ENCODE peak calls at places on chromosomes 7 and 10, in five cellular contexts. A, G, X, Q and U are unnamed samples. For H3K36me3, the result is how much of the 10 kb centered on the place peaks cover.

GRCh38 chr7:143382791-143383641 is 1.9 kb downstream of the ZYX start:
- DNase-seq in A (no peak), G (no peak), X (no peak), Q (no peak), U (peak)

GRCh38 chr7:46786221-46786951 is 795.5 kb downstream of the TNS3 start:
- DNase-seq in A (no peak), G (peak), X (no peak), Q (no peak), U (no peak)

GRCh38 chr7:30253796-30254165 is 30.6 kb upstream of the ZNRF2 start:
- DNase-seq in A (no peak), G (no peak), X (no peak), Q (no peak), U (no peak)

GRCh38 chr10:4498763-4499251 is 327.2 kb upstream of the AKR1E2 start:
- DNase-seq in A (no peak), G (peak), X (no peak), Q (no peak), U (no peak)

GRCh38 chr10:69254877-69255276 is 23.4 kb upstream of the HK1 start:
- DNase-seq in A (no peak), G (no peak), X (no peak), Q (no peak), U (no peak)

GRCh38 chr10:77413231-77413630 is 224.4 kb downstream of the KCNMA1 start:
- DNase-seq in A (no peak), G (no peak), X (no peak), Q (no peak), U (no peak)

GRCh38 chr7:155669717-155670505 is 25.4 kb downstream of the RBM33 start:
- DNase-seq in A (no peak), G (peak), X (no peak), Q (no peak), U (no peak)

GRCh38 chr7:137919987-137920386 is 73.2 kb upstream of the DGKI start:
- DNase-seq in A (no peak), G (no peak), X (no peak), Q (no peak), U (no peak)

GRCh38 chr10:120365872-120366271 is 91.2 kb upstream of the PLPP4 start:
- DNase-seq in A (no peak), G (no peak), X (no peak), Q (no peak), U (no peak)

GRCh38 chr7:6290345-6290744 is 17.9 kb upstream of the CYTH3 start:
- DNase-seq in A (no peak), G (peak), X (no peak), Q (no peak), U (no peak)

GRCh38 chr10:51159841-51160240 is 85.6 kb downstream of the PRKG1 start:
- DNase-seq in A (no peak), G (peak), X (no peak), Q (no peak), U (no peak)

GRCh38 chr10:61993676-61994401 is 92.3 kb downstream of the ARID5B start:
- DNase-seq in A (no peak), G (no peak), X (no peak), Q (no peak), U (no peak)

GRCh38 chr10:97498076-97498840 is at the start of gene MMS19:
- DNase-seq in A (peak), G (peak), X (peak), Q (peak), U (peak)

GRCh38 chr10:57948796-57949195 is 318.9 kb downstream of the IPMK start:
- DNase-seq in A (no peak), G (no peak), X (no peak), Q (no peak), U (no peak)

GRCh38 chr7:44267719-44268413 is 57.5 kb downstream of the CAMK2B start:
- DNase-seq in A (no peak), G (no peak), X (no peak), Q (no peak), U (no peak)

GRCh38 chr10:21456160-21456559 is 69.3 kb downstream of the SKIDA1 start:
- DNase-seq in A (no peak), G (no peak), X (no peak), Q (no peak), U (no peak)

GRCh38 chr10:31075434-31075833 is 43.8 kb upstream of the ZNF438 start:
- DNase-seq in A (no peak), G (peak), X (no peak), Q (no peak), U (no peak)

GRCh38 chr7:117673839-117674238 is 194.0 kb downstream of the CFTR start:
- DNase-seq in A (no peak), G (peak), X (no peak), Q (no peak), U (no peak)

GRCh38 chr7:20095862-20096261 is 121.3 kb downstream of the MACC1 start:
- DNase-seq in A (no peak), G (no peak), X (no peak), Q (no peak), U (no peak)

GRCh38 chr10:43983856-43984271 is 335.2 kb upstream of the ZNF32 start:
- DNase-seq in A (no peak), G (no peak), X (no peak), Q (no peak), U (no peak)

GRCh38 chr10:67520924-67521520 is 175.0 kb downstream of the CTNNA3 start:
- DNase-seq in A (peak), G (peak), X (no peak), Q (peak), U (no peak)

GRCh38 chr7:137967143-137968018 is 34.5 kb downstream of the CREB3L2 start:
- DNase-seq in A (no peak), G (peak), X (no peak), Q (no peak), U (no peak)

GRCh38 chr10:125343118-125343752 is 182.9 kb upstream of the CTBP2 start:
- DNase-seq in A (no peak), G (peak), X (no peak), Q (peak), U (no peak)

GRCh38 chr7:155282671-155283070 is 15.0 kb upstream of the INSIG1 start:
- DNase-seq in A (no peak), G (no peak), X (peak), Q (no peak), U (no peak)

GRCh38 chr7:140509789-140510188 is 30.5 kb upstream of the MKRN1 start:
- DNase-seq in A (no peak), G (no peak), X (no peak), Q (no peak), U (no peak)

GRCh38 chr10:118166951-118167350 is 120.2 kb upstream of the RAB11FIP2 start:
- DNase-seq in A (no peak), G (no peak), X (no peak), Q (no peak), U (no peak)

GRCh38 chr10:127881262-127881661 is 11.5 kb downstream of the CLRN3 start:
- DNase-seq in A (no peak), G (no peak), X (peak), Q (no peak), U (no peak)

GRCh38 chr7:155291045-155291530 is 6.6 kb upstream of the INSIG1 start:
- DNase-seq in A (no peak), G (peak), X (no peak), Q (no peak), U (no peak)

GRCh38 chr10:96292971-96293909 is 11.0 kb upstream of the DNTT start:
- DNase-seq in A (no peak), G (peak), X (no peak), Q (no peak), U (no peak)

GRCh38 chr7:91883676-91884362 is 3.3 kb upstream of the MTERF1 start:
- DNase-seq in A (no peak), G (no peak), X (no peak), Q (no peak), U (no peak)

GRCh38 chr7:74032191-74032490 is 4.2 kb downstream of the ELN start:
- DNase-seq in A (peak), G (peak), X (no peak), Q (peak), U (peak)

GRCh38 chr7:2519119-2519930 is at the start of gene LFNG:
- DNase-seq in A (peak), G (peak), X (peak), Q (peak), U (peak)

GRCh38 chr10:114042895-114043531 is 653 bp upstream of the ADRB1 start:
- DNase-seq in A (no peak), G (peak), X (no peak), Q (peak), U (peak)
- H3K4me3 ChIP-seq in A (peak), G (no peak), X (peak), Q (peak), U (peak)

GRCh38 chr7:75967055-75967454 is 27.3 kb downstream of the TMEM120A start:
- DNase-seq in A (peak), G (no peak), X (no peak), Q (no peak), U (no peak)

GRCh38 chr7:75967573-75967997 is 26.8 kb downstream of the TMEM120A start:
- DNase-seq in A (peak), G (peak), X (no peak), Q (no peak), U (peak)

GRCh38 chr7:75968012-75968411 is 26.4 kb downstream of the TMEM120A start:
- DNase-seq in A (peak), G (no peak), X (no peak), Q (no peak), U (no peak)

GRCh38 chr7:75965617-75966016 is 28.8 kb downstream of the TMEM120A start:
- DNase-seq in A (no peak), G (no peak), X (no peak), Q (no peak), U (no peak)

GRCh38 chr7:75966209-75966961 is 28.0 kb downstream of the TMEM120A start:
- DNase-seq in A (peak), G (no peak), X (no peak), Q (peak), U (peak)
- TF ChIP-seq POLR2A in A (no peak), G (no peak), X (no peak), Q (no peak), U (no peak)

GRCh38 chr7:16604054-16604453 is 41.5 kb downstream of the ANKMY2 start:
- DNase-seq in A (no peak), G (no peak), X (no peak), Q (no peak), U (no peak)
- H3K36me3 ChIP-seq in A (under half), G (under half), X (under half), Q (under half), U (under half)

GRCh38 chr10:99660662-99661369 is 1.5 kb downstream of the ENTPD7 start:
- DNase-seq in A (no peak), G (peak), X (no peak), Q (no peak), U (no peak)

GRCh38 chr10:99659031-99659867 is at the start of gene ENTPD7:
- DNase-seq in A (peak), G (peak), X (peak), Q (peak), U (peak)

GRCh38 chr10:99658622-99659030 is 683 bp upstream of the ENTPD7 start:
- DNase-seq in A (peak), G (peak), X (peak), Q (peak), U (no peak)

GRCh38 chr10:99659868-99660366 is 608 bp downstream of the ENTPD7 start:
- DNase-seq in A (no peak), G (no peak), X (no peak), Q (peak), U (no peak)

DNA sequence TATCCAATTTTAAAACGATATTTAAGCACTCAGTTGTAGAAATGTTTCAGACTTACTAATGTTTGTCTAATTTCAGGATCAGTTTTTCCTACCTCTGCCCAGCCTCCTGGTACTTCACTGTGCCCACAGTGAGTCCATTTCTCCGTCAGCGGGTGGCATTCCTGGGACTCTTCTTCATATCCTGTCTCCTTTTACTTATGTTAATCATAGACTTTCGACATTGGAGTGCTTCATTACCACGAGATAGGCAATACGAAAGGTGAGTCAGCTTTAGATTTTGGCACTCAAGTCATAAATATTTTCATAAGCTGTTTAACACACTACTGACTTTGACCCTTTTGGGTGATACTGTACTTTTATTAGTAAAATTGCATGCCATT is 2.1 kb downstream of the ENTPD7 start:
- DNase-seq in A (no peak), G (peak), X (no peak), Q (no peak), U (no peak)
- H3K4me3 ChIP-seq in A (no peak), G (no peak), X (no peak), Q (no peak), U (no peak)

GRCh38 chr7:106863216-106863997 is 1.7 kb upstream of the PIK3CG start:
- DNase-seq in A (no peak), G (no peak), X (no peak), Q (no peak), U (no peak)

GRCh38 chr7:106866298-106867281 is 1.5 kb downstream of the PIK3CG start:
- DNase-seq in A (no peak), G (no peak), X (peak), Q (no peak), U (no peak)

GRCh38 chr7:106867641-106868351 is 2.7 kb downstream of the PIK3CG start:
- DNase-seq in A (no peak), G (no peak), X (no peak), Q (peak), U (no peak)

GRCh38 chr7:106864298-106865081 is 592 bp upstream of the PIK3CG start:
- DNase-seq in A (no peak), G (no peak), X (no peak), Q (no peak), U (no peak)

DNA sequence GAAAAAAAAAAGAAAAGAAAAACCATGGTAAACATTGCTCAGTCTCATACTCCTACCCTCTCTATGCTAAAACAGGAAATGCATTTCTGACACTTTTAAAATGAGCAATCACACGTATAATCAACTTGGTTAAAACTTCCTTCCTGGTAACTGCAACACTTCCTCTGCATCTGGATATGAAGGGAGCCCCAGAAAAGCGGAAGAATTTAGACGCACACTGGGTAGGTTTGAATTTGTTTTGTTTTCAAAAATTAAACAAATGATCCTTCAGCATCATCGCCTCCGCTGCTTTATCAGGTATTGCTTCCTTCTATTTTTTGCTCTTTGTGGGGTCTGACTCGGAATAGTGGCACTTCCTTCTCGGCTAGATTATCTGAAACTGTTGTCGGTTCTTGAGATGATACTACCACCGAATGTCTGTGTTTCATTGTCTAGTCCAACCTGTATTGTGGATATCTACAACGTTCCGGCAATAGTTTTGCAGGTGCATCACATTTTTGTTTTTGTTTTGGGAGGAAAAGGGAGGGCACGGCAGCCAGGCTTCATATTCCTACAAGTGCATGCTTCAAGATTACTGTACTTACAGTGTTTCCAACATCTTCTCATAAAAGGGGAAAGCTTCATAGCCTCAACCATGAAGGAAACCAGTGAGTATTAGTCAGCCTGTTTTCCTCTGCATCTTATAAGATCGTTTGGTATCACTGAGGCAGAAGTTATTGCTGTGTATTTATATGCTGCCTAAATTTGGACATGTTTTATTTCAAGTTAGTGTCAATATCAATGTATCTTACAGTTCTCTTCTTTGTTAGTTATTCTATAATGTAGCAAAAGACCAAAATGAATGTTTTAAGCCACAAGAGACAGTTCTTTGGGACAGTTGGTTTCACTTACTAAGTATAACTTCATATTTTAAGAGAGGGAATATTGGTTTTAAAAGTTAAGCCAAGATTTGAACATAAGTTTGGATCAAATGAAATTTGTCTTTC is at the start of gene PIK3CG:
- DNase-seq in A (no peak), G (no peak), X (peak), Q (no peak), U (no peak)
- TF ChIP-seq POLR2A in A (no peak), G (no peak), X (no peak), Q (no peak), U (no peak)

GRCh38 chr7:42456756-42457276 is 219.8 kb upstream of the GLI3 start:
- DNase-seq in A (no peak), G (no peak), X (no peak), Q (no peak), U (no peak)

GRCh38 chr7:42461537-42461936 is 224.5 kb upstream of the GLI3 start:
- DNase-seq in A (no peak), G (no peak), X (no peak), Q (no peak), U (no peak)

GRCh38 chr7:42460148-42460547 is 223.1 kb upstream of the GLI3 start:
- DNase-seq in A (no peak), G (no peak), X (no peak), Q (no peak), U (no peak)

GRCh38 chr7:42457663-42458062 is 220.7 kb upstream of the GLI3 start:
- DNase-seq in A (no peak), G (no peak), X (no peak), Q (no peak), U (no peak)

GRCh38 chr7:42460948-42461347 is 223.9 kb upstream of the GLI3 start:
- DNase-seq in A (no peak), G (no peak), X (no peak), Q (no peak), U (no peak)
- H3K36me3 ChIP-seq in A (under half), G (under half), X (under half), Q (under half), U (under half)

GRCh38 chr10:122375761-122376160 is 1.3 kb downstream of the PLEKHA1 start:
- DNase-seq in A (no peak), G (no peak), X (no peak), Q (no peak), U (no peak)

GRCh38 chr10:122373108-122373507 is 1.4 kb upstream of the PLEKHA1 start:
- DNase-seq in A (no peak), G (no peak), X (no peak), Q (no peak), U (no peak)

GRCh38 chr10:122374859-122375721 is 582 bp downstream of the PLEKHA1 start:
- DNase-seq in A (peak), G (peak), X (peak), Q (peak), U (peak)

GRCh38 chr10:122373713-122374112 is 795 bp upstream of the PLEKHA1 start:
- DNase-seq in A (peak), G (peak), X (no peak), Q (peak), U (no peak)

GRCh38 chr10:122374246-122374858 is at the start of gene PLEKHA1:
- DNase-seq in A (peak), G (peak), X (peak), Q (peak), U (peak)
- H3K4me3 ChIP-seq in A (peak), G (peak), X (peak), Q (peak), U (peak)

GRCh38 chr7:151647006-151647405 is 127.3 kb upstream of the RHEB start:
- DNase-seq in A (no peak), G (no peak), X (no peak), Q (no peak), U (no peak)
- TF ChIP-seq POLR2A in A (no peak), G (no peak), X (no peak), Q (no peak), U (no peak)

DNA sequence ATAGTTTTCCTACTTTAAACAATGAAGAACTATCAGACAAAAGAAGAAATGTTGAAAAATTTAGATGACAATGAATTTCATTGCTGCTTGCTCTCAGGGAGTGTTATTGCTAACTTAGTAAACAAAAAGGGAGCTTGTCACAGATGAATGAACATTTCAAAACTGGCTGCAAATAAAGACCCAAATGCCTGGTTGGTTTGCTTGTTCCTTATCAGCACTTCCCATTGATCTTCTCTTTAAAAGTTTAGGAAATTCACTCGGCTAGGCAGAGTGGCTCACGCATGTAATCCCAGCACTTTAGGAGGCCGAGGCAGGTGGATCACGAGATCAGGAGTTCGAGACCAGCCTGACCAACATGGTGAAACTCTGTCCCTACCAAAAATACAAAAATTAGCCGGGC is 167.2 kb downstream of the RAPGEF5 start:
- DNase-seq in A (no peak), G (no peak), X (no peak), Q (no peak), U (no peak)
- H3K36me3 ChIP-seq in A (under half), G (under half), X (under half), Q (under half), U (under half)